ENCODE peak calls at places on chromosomes 16 and 17, in five cellular contexts. J is heart right ventricle; U is NCI-H510A; O is stimulated activated CD4-positive, alpha-beta T cell treated with anti-CD3 and anti-CD28 coated beads, TNF-alpha, amount 100 ng/mL, for 4 hours; H is adipocyte. B is an unnamed sample.

GRCh38 chr16:67668495-67669157 is 2.0 kb downstream of the C16orf86 start:
- DNase-seq in J (peak), U (no peak), O (no peak), H (no peak), B (no peak)

GRCh38 chr17:67830440-67830839 is 5.1 kb downstream of the BPTF start:
- DNase-seq in J (no peak), U (no peak), O (no peak), H (no peak), B (no peak)

GRCh38 chr16:75272097-75272548 is 20.7 kb upstream of the BCAR1 start:
- DNase-seq in J (no peak), U (no peak), O (no peak), H (no peak), B (no peak)

GRCh38 chr17:38922538-38923291 is 2.7 kb upstream of the LASP1NB start:
- DNase-seq in J (peak), U (no peak), O (no peak), H (peak), B (no peak)

GRCh38 chr17:18026408-18026776 is 12.6 kb downstream of the ATPAF2 start:
- DNase-seq in J (peak), U (no peak), O (no peak), H (peak), B (no peak)

GRCh38 chr16:50502616-50503000 is 45.6 kb upstream of the NKD1 start:
- DNase-seq in J (no peak), U (no peak), O (no peak), H (no peak), B (peak)

GRCh38 chr17:76447931-76448652 is 4.9 kb downstream of the UBE2O start:
- DNase-seq in J (no peak), U (no peak), O (no peak), H (no peak), B (no peak)

GRCh38 chr16:25838724-25839186 is 147.0 kb downstream of the HS3ST4 start:
- DNase-seq in J (no peak), U (peak), O (peak), H (peak), B (no peak)

GRCh38 chr16:22333457-22333994 is 36.3 kb downstream of the POLR3E start:
- DNase-seq in J (no peak), U (no peak), O (no peak), H (no peak), B (no peak)

GRCh38 chr17:68318103-68318991 is 27.1 kb downstream of the ARSG start:
- DNase-seq in J (no peak), U (no peak), O (no peak), H (peak), B (no peak)

GRCh38 chr16:81774348-81774747 is 4.7 kb upstream of the PLCG2 start:
- DNase-seq in J (peak), U (no peak), O (no peak), H (no peak), B (no peak)

GRCh38 chr17:36132421-36132831 is 28.8 kb downstream of the CCL4 start:
- DNase-seq in J (no peak), U (no peak), O (no peak), H (no peak), B (no peak)

GRCh38 chr16:25110392-25110947 is 1.1 kb upstream of the LCMT1 start:
- DNase-seq in J (no peak), U (no peak), O (no peak), H (peak), B (no peak)

GRCh38 chr17:15154618-15155017 is 110.5 kb downstream of the PMP22 start:
- DNase-seq in J (no peak), U (no peak), O (no peak), H (peak), B (no peak)

GRCh38 chr17:2064147-2064489 is 9.2 kb downstream of the HIC1 start:
- DNase-seq in J (no peak), U (no peak), O (no peak), H (no peak), B (no peak)

GRCh38 chr16:57314161-57314785 is 29.8 kb upstream of the PLLP start:
- DNase-seq in J (no peak), U (no peak), O (no peak), H (no peak), B (no peak)

GRCh38 chr17:78330570-78331224 is 29.2 kb downstream of the SOCS3 start:
- DNase-seq in J (no peak), U (no peak), O (no peak), H (no peak), B (no peak)

GRCh38 chr17:77140878-77141767 is at the start of gene SEC14L1:
- DNase-seq in J (peak), U (no peak), O (no peak), H (peak), B (no peak)

GRCh38 chr17:17819561-17819995 is 17.2 kb downstream of the SREBF1 start:
- DNase-seq in J (peak), U (no peak), O (peak), H (peak), B (no peak)

GRCh38 chr17:4902540-4902939 is 358 bp downstream of the CHRNE start:
- DNase-seq in J (no peak), U (no peak), O (no peak), H (no peak), B (no peak)

GRCh38 chr17:38747385-38748328 is 479 bp downstream of the PCGF2 start:
- DNase-seq in J (peak), U (no peak), O (no peak), H (peak), B (no peak)

GRCh38 chr16:7086842-7087616 is 245.6 kb upstream of the RBFOX1 start:
- DNase-seq in J (peak), U (no peak), O (no peak), H (no peak), B (no peak)

GRCh38 chr16:82643936-82644630 is 17.3 kb downstream of the CDH13 start:
- DNase-seq in J (no peak), U (no peak), O (no peak), H (no peak), B (no peak)

GRCh38 chr16:89924925-89925307 is 1.8 kb downstream of the TUBB3 start:
- DNase-seq in J (no peak), U (no peak), O (no peak), H (peak), B (no peak)

GRCh38 chr16:29680180-29680598 is 1.2 kb downstream of the QPRT start:
- DNase-seq in J (no peak), U (no peak), O (no peak), H (no peak), B (no peak)

GRCh38 chr17:860805-861204 is 78.7 kb downstream of the MRM3 start:
- DNase-seq in J (no peak), U (no peak), O (no peak), H (no peak), B (no peak)

GRCh38 chr17:1275962-1276736 is 3.3 kb upstream of the TRARG1 start:
- DNase-seq in J (peak), U (no peak), O (peak), H (peak), B (no peak)

GRCh38 chr17:62966426-62967110 is 533 bp downstream of the TANC2 start:
- DNase-seq in J (peak), U (no peak), O (peak), H (peak), B (no peak)

GRCh38 chr17:21287703-21288449 is 3.4 kb downstream of the MAP2K3 start:
- DNase-seq in J (peak), U (peak), O (peak), H (peak), B (peak)

GRCh38 chr16:20388854-20389253 is 15.7 kb downstream of the PDILT start:
- DNase-seq in J (no peak), U (no peak), O (no peak), H (no peak), B (no peak)

B was measured in vagina.